ENCODE peak calls at places on chromosomes 12 and 14, in six cellular contexts. D, Q, L, G, J and H are unnamed samples.

GRCh38 chr14:103290494-103290893 is 43.5 kb upstream of the EIF5 start:
- DNase-seq in D (no peak), L (no peak), G (no peak), J (no peak), Q (no peak), H (no peak)

GRCh38 chr14:91371990-91372375 is 45.6 kb downstream of the CCDC88C start:
- DNase-seq in G (no peak), L (no peak), J (no peak), Q (no peak), D (no peak), H (no peak)

GRCh38 chr14:77314043-77314442 is 6.6 kb downstream of the POMT2 start:
- DNase-seq in Q (no peak), J (no peak), L (no peak), G (no peak), D (peak; percentile 84), H (no peak)

GRCh38 chr12:67698711-67699603 is 50.4 kb downstream of the DYRK2 start:
- DNase-seq in D (no peak), J (no peak), G (no peak), Q (no peak), L (peak; percentile 98), H (peak; percentile 73)

GRCh38 chr14:101254805-101255764 is 306.2 kb upstream of the DIO3 start:
- DNase-seq in D (no peak), G (no peak), J (no peak), L (no peak), Q (no peak), H (no peak)

GRCh38 chr12:1456885-1457284 is 137.5 kb downstream of the FBXL14 start:
- DNase-seq in G (no peak), D (no peak), J (no peak), Q (no peak), L (no peak), H (no peak)

GRCh38 chr12:65695077-65695865 is 129.0 kb upstream of the HMGA2 start:
- DNase-seq in Q (peak; percentile 15), D (peak; percentile 90), J (no peak), L (no peak), G (no peak), H (no peak)

GRCh38 chr12:18391136-18391535 is 129.8 kb downstream of the PIK3C2G start:
- DNase-seq in Q (no peak), G (no peak), J (no peak), D (no peak), L (no peak), H (no peak)

GRCh38 chr14:76720382-76720813 is 40.9 kb upstream of the VASH1 start:
- DNase-seq in L (peak; percentile 34), J (peak; percentile 51), D (no peak), Q (peak; percentile 36), G (no peak), H (peak; percentile 61)

GRCh38 chr12:30796508-30796780 is 41.7 kb upstream of the CAPRIN2 start:
- DNase-seq in L (no peak), G (no peak), Q (no peak), J (peak; percentile 70), D (peak; percentile 39), H (no peak)

GRCh38 chr12:91361864-91362263 is 179.2 kb upstream of the DCN start:
- DNase-seq in J (no peak), L (no peak), Q (peak; percentile 24), G (no peak), D (peak; percentile 55), H (peak; percentile 54)

GRCh38 chr14:71523630-71524320 is 408.5 kb upstream of the RGS6 start:
- DNase-seq in D (no peak), G (no peak), L (peak; percentile 76), J (no peak), Q (no peak), H (no peak)

GRCh38 chr14:102848830-102849521 is 71.7 kb downstream of the TRAF3 start:
- DNase-seq in G (no peak), D (no peak), Q (no peak), J (no peak), L (no peak), H (no peak)

GRCh38 chr12:27289414-27289813 is 43.2 kb upstream of the BMAL2 start:
- DNase-seq in L (no peak), J (no peak), G (no peak), D (no peak), Q (no peak), H (no peak)

GRCh38 chr12:23659151-23659550 is 290.3 kb downstream of the SOX5 start:
- DNase-seq in J (no peak), Q (no peak), G (no peak), L (no peak), D (no peak), H (no peak)

GRCh38 chr14:48333221-48333910 is 658.0 kb upstream of the MDGA2 start:
- DNase-seq in D (no peak), Q (no peak), J (no peak), L (no peak), G (no peak), H (no peak)

GRCh38 chr12:111546758-111547383 is 52.2 kb downstream of the ATXN2 start:
- DNase-seq in Q (no peak), L (no peak), D (no peak), J (no peak), G (no peak), H (no peak)

GRCh38 chr12:65656904-65657351 is 167.4 kb upstream of the HMGA2 start:
- DNase-seq in L (no peak), J (no peak), Q (no peak), G (no peak), D (peak; percentile 66), H (peak; percentile 96)

GRCh38 chr14:97277711-97278110 is 480.5 kb downstream of the VRK1 start:
- DNase-seq in D (no peak), Q (no peak), L (no peak), J (peak; percentile 64), G (no peak), H (no peak)

GRCh38 chr12:92927436-92928116 is 1.5 kb downstream of the EEA1 start:
- DNase-seq in J (no peak), D (peak; percentile 45), G (no peak), L (no peak), Q (peak; percentile 63), H (peak; percentile 45)

GRCh38 chr12:123712780-123713319 is 697 bp downstream of the ATP6V0A2 start:
- DNase-seq in J (no peak), G (no peak), Q (peak; percentile 2), L (no peak), D (peak; percentile 7), H (peak; percentile 32)

GRCh38 chr12:11869901-11870300 is 200.8 kb upstream of the BCL2L14 start:
- DNase-seq in D (no peak), G (no peak), L (no peak), J (no peak), Q (no peak), H (no peak)

GRCh38 chr14:33702293-33702692 is 248.6 kb downstream of the EGLN3 start:
- DNase-seq in D (no peak), Q (no peak), J (no peak), L (no peak), G (no peak), H (no peak)

GRCh38 chr14:35988972-35989690 is 163.0 kb downstream of the BRMS1L start:
- DNase-seq in G (no peak), L (no peak), J (no peak), Q (no peak), D (no peak), H (no peak)

GRCh38 chr14:55458800-55459577 is 18.6 kb upstream of the TBPL2 start:
- DNase-seq in J (no peak), Q (no peak), D (no peak), G (no peak), L (no peak), H (peak; percentile 18)

GRCh38 chr12:49707812-49708147 is 575 bp upstream of the FMNL3 start:
- DNase-seq in D (no peak), L (no peak), J (no peak), Q (no peak), G (no peak), H (no peak)

GRCh38 chr14:71333705-71334104 is 426.4 kb downstream of the PCNX1 start:
- DNase-seq in D (no peak), Q (no peak), G (no peak), L (no peak), J (no peak), H (no peak)

GRCh38 chr14:54450535-54450934 is 9.4 kb upstream of the CNIH1 start:
- DNase-seq in J (no peak), L (peak; percentile 42), D (no peak), Q (no peak), G (no peak), H (peak; percentile 83)

DNA sequence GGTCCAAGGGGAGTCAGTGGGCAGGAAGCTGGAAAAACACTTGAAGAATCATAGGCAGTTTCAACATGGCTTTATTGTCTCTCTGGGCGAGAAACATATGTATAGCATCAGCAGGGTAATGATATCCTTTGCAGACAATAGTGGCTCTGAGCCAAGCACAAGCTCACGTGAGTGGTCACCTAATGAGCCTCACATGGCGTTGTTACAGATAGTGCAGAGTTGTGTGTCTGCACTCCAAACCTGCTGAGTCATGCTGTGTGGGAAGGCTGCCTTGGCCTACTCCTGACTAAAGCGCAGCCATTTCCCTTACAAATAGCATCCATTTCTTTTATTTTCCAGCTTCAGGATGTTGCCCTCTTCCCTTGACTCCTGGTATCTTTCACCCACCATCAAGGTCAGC is 105.2 kb upstream of the SYT1 start:
- DNase-seq in J (no peak), L (no peak), D (peak; percentile 49), Q (peak; percentile 1), G (no peak), H (peak; percentile 9)
- TF ChIP-seq MAX in J (no peak), L (no peak), D (no peak), Q (no peak), G (no peak), H (no peak)

DNA sequence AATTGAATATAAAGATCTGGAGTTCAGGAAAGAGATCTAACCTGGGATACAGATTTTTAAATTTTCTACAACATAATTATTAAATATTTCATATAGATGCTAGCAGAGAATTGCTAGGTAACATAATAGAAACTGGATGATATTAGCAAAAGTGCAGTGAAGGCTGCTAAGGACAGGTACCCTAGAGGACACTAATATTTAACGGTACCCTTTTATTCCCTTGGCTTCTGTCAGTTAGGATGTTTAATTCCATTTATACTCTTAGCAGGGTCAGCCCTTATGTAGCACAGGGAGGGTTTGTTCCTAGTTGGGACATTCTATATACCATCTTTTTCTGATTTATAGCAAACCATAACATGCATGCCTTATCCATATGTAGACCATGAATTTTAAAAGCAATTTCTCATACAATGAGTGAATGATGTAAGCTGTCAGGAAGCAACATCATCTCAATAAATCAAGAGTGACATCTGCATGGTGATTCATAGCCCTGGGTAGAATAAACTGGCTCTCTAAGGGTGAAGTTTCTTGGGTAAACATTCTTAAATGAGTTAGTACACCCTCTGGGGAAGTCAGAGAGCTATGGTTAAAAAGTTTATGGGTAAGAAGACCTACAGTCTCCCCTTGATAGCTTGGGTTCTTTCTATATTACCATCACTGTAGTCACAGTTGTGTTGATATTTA is 404.4 kb upstream of the MGAT4C start:
- DNase-seq in G (no peak), L (no peak), J (no peak), D (peak; percentile 95), Q (no peak), H (no peak)
- TF ChIP-seq MAX in G (no peak), L (no peak), J (no peak), D (peak; percentile 80), Q (no peak), H (no peak)

GRCh38 chr14:21066882-21067502 is 3.1 kb upstream of the ARHGEF40 start:
- DNase-seq in Q (peak; percentile 48), G (no peak), D (peak; percentile 41), L (no peak), J (no peak), H (peak; percentile 31)
- TF ChIP-seq MAX in Q (no peak), G (no peak), D (no peak), L (no peak), J (no peak), H (no peak)

GRCh38 chr14:69090187-69090789 is 62.6 kb downstream of the DCAF5 start:
- DNase-seq in D (peak; percentile 64), J (peak; percentile 27), G (no peak), Q (peak; percentile 33), L (no peak), H (peak; percentile 43)
- TF ChIP-seq MAX in D (no peak), J (no peak), G (no peak), Q (no peak), L (no peak), H (no peak)